ENCODE peak calls at places on chromosomes 6 and 20, in eight cellular contexts. R, F, E, L, H, J, S and P are unnamed samples.

GRCh38 chr6:41706876-41707564 is 28.4 kb downstream of the TFEB start:
- DNase-seq in J (no peak), S (no peak), R (peak; percentile 37), H (peak; percentile 53), L (no peak), F (no peak), E (no peak), P (peak; percentile 34)

GRCh38 chr20:4243071-4243470 is 227.7 kb upstream of the RNF24 start:
- DNase-seq in L (no peak), F (no peak), H (no peak), J (peak; percentile 80), S (peak; percentile 33), E (no peak), R (no peak), P (no peak)

GRCh38 chr6:122809671-122810070 is 20.6 kb downstream of the SMPDL3A start:
- DNase-seq in R (no peak), S (no peak), F (no peak), H (no peak), J (no peak), L (no peak), E (no peak), P (no peak)

GRCh38 chr6:162273986-162274385 is 453.6 kb downstream of the PRKN start:
- DNase-seq in R (no peak), S (no peak), E (no peak), J (no peak), H (no peak), L (no peak), F (no peak), P (no peak)

GRCh38 chr6:166341464-166341863 is 881 bp downstream of the SFT2D1 start:
- DNase-seq in S (no peak), E (no peak), H (no peak), J (no peak), L (no peak), R (no peak), F (no peak), P (no peak)

GRCh38 chr6:140300331-140300730 is 925.9 kb upstream of the CITED2 start:
- DNase-seq in F (no peak), R (no peak), E (no peak), L (no peak), S (no peak), J (no peak), H (no peak), P (no peak)

GRCh38 chr6:36743538-36744441 is 46.2 kb downstream of the RAB44 start:
- DNase-seq in S (no peak), J (no peak), H (no peak), E (no peak), R (no peak), F (no peak), L (no peak), P (no peak)

GRCh38 chr6:25962368-25963127 is at the start of gene TRIM38:
- DNase-seq in R (peak; percentile 94), S (no peak), H (peak; percentile 34), L (no peak), E (peak; percentile 39), J (no peak), F (peak; percentile 47), P (peak; percentile 6)

GRCh38 chr20:43473058-43473704 is 15.5 kb downstream of the SRSF6 start:
- DNase-seq in S (no peak), H (no peak), L (no peak), J (no peak), F (no peak), E (no peak), R (no peak), P (no peak)

GRCh38 chr20:3857405-3857804 is 10.8 kb downstream of the MAVS start:
- DNase-seq in F (no peak), R (no peak), E (no peak), L (no peak), J (no peak), H (no peak), S (no peak), P (no peak)

GRCh38 chr6:157537518-157537917 is 156.5 kb downstream of the ZDHHC14 start:
- DNase-seq in L (no peak), J (no peak), S (no peak), H (no peak), F (no peak), R (no peak), E (no peak), P (no peak)

GRCh38 chr6:144338951-144339681 is 54.0 kb downstream of the UTRN start:
- DNase-seq in H (no peak), E (no peak), S (no peak), R (no peak), L (no peak), J (no peak), F (no peak), P (no peak)

GRCh38 chr6:138986578-138986977 is 1.5 kb downstream of the REPS1 start:
- DNase-seq in R (no peak), H (no peak), F (no peak), L (no peak), S (no peak), E (no peak), J (no peak), P (no peak)

GRCh38 chr6:27293436-27294152 is 18.5 kb downstream of the POM121L2 start:
- DNase-seq in E (no peak), L (peak; percentile 61), H (no peak), R (no peak), F (no peak), S (peak; percentile 55), J (peak; percentile 72), P (no peak)

GRCh38 chr6:90107721-90108364 is 188.8 kb downstream of the BACH2 start:
- DNase-seq in S (no peak), J (peak; percentile 25), R (no peak), H (no peak), E (no peak), F (no peak), L (no peak), P (no peak)

GRCh38 chr20:46137816-46138215 is 19.7 kb downstream of the CD40 start:
- DNase-seq in H (no peak), R (no peak), J (no peak), L (peak; percentile 63), E (no peak), S (no peak), F (no peak), P (no peak)

GRCh38 chr6:7311920-7312615 is 931 bp downstream of the SSR1 start:
- DNase-seq in J (peak; percentile 8), L (no peak), R (no peak), F (peak; percentile 26), S (no peak), E (no peak), H (peak; percentile 2), P (no peak)

GRCh38 chr6:44115866-44116265 is 11.4 kb downstream of the MRPL14 start:
- DNase-seq in L (no peak), F (no peak), H (no peak), J (no peak), R (no peak), S (no peak), E (no peak), P (no peak)

GRCh38 chr6:131660195-131660594 is 23.1 kb downstream of the ENPP3 start:
- DNase-seq in S (no peak), H (no peak), E (no peak), R (no peak), F (no peak), J (no peak), L (no peak), P (no peak)

GRCh38 chr6:101689156-101689555 is 295.6 kb downstream of the GRIK2 start:
- DNase-seq in E (no peak), H (no peak), L (no peak), S (no peak), J (no peak), F (no peak), R (no peak), P (no peak)

GRCh38 chr20:3312940-3313656 is 74.1 kb upstream of the SLC4A11 start:
- DNase-seq in F (no peak), J (no peak), E (no peak), L (no peak), H (no peak), R (no peak), S (no peak), P (no peak)

GRCh38 chr6:99297415-99297814 is 52.1 kb downstream of the FAXC start:
- DNase-seq in J (no peak), R (no peak), H (no peak), S (no peak), L (no peak), F (no peak), E (no peak), P (no peak)

GRCh38 chr6:35142578-35142977 is 1.4 kb upstream of the TCP11 start:
- DNase-seq in F (no peak), R (no peak), E (no peak), J (no peak), H (no peak), S (no peak), L (no peak), P (no peak)